ENCODE peak calls at places on chromosomes 6 and 20, in eight cellular contexts. J, E, F, K, P, R, T and Q are unnamed samples.

GRCh38 chr20:33370296-33370695 is 31.0 kb downstream of the CDK5RAP1 start:
- DNase-seq in P (peak), F (no peak), R (peak), J (no peak), K (no peak), E (peak), T (peak), Q (no peak)

GRCh38 chr6:131950767-131951575 is at the start of gene CCN2:
- DNase-seq in E (peak), J (peak), F (no peak), T (no peak), K (peak), R (no peak), P (peak), Q (peak)

GRCh38 chr6:37622639-37623038 is 75.0 kb downstream of the MDGA1 start:
- DNase-seq in P (peak), E (no peak), F (no peak), K (no peak), T (no peak), R (peak), J (no peak), Q (no peak)

GRCh38 chr6:37882724-37883413 is 63.3 kb downstream of the ZFAND3 start:
- DNase-seq in T (no peak), K (no peak), P (no peak), J (no peak), E (peak), F (no peak), R (no peak), Q (no peak)

GRCh38 chr6:42449917-42450313 is 1.8 kb downstream of the TRERF1 start:
- DNase-seq in T (no peak), E (peak), R (no peak), P (peak), K (no peak), J (no peak), F (no peak), Q (no peak)

GRCh38 chr20:46640536-46641311 is 10.5 kb downstream of the SLC13A3 start:
- DNase-seq in F (no peak), J (no peak), T (no peak), R (no peak), P (no peak), K (no peak), E (no peak), Q (no peak)

GRCh38 chr6:150363733-150364132 is 5.1 kb upstream of the IYD start:
- DNase-seq in J (no peak), E (no peak), K (no peak), R (peak), T (no peak), P (no peak), F (no peak), Q (no peak)

GRCh38 chr6:6331393-6331792 is 10.9 kb upstream of the F13A1 start:
- DNase-seq in E (no peak), J (no peak), K (no peak), P (no peak), F (no peak), T (no peak), R (peak), Q (no peak)